ENCODE peak calls at places on chromosomes 3 and 15, in seven cellular contexts. H is thyroid gland, N is astrocyte, C is WTC11, Z is Peyer's patch, Y is neural crest cell, K is psoas muscle. S is an unnamed sample.

GRCh38 chr3:157493627-157494550 is 9.3 kb downstream of the VEPH1 start:
- DNase-seq in H (no peak), N (peak), C (no peak), Z (no peak), Y (no peak), K (no peak), S (peak)

GRCh38 chr3:11724615-11725339 is 81.1 kb upstream of the VGLL4 start:
- DNase-seq in H (no peak), N (no peak), C (no peak), Z (no peak), Y (no peak), K (no peak), S (no peak)

GRCh38 chr3:69032737-69033136 is 19.3 kb upstream of the EOGT start:
- DNase-seq in H (no peak), N (no peak), C (no peak), Z (no peak), Y (no peak), K (no peak), S (no peak)

GRCh38 chr3:58063424-58063823 is 55.2 kb downstream of the FLNB start:
- DNase-seq in H (peak), N (peak), C (no peak), Z (peak), Y (no peak), K (no peak), S (no peak)

GRCh38 chr15:71562251-71562650 is 248.1 kb upstream of the NR2E3 start:
- DNase-seq in H (no peak), N (peak), C (no peak), Z (no peak), Y (no peak), K (no peak), S (no peak)

GRCh38 chr3:177111541-177111949 is 85.7 kb downstream of the TBL1XR1 start:
- DNase-seq in H (no peak), N (no peak), C (no peak), Z (no peak), Y (no peak), K (no peak), S (peak)

GRCh38 chr3:11637901-11638668 is 5.6 kb downstream of the VGLL4 start:
- DNase-seq in H (no peak), N (no peak), C (no peak), Z (no peak), Y (no peak), K (no peak), S (no peak)

GRCh38 chr3:67334588-67334987 is 319.8 kb downstream of the SUCLG2 start:
- DNase-seq in H (no peak), N (no peak), C (no peak), Z (no peak), Y (no peak), K (no peak), S (no peak)

GRCh38 chr3:170728181-170728580 is 141.8 kb downstream of the RPL22L1 start:
- DNase-seq in H (no peak), N (no peak), C (no peak), Z (no peak), Y (no peak), K (no peak), S (no peak)

DNA sequence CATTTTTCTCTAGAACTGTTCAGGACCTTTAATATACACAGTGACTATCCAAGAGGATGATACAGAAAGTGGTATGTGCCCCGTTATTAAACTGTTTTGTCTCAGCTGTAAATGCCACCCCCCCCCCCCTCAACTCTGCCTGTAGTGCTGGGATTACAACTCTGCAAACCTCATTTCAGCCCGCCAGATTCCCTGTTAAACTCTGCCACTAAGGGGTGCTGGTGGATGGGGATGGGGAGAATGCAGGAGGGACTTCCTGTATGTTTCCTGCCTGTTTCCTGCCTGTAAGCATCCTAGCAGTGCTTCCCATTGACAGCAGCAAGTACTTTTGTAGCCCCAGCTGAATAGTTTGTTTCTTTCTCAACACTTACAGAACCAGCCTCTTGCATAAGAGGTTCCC is 301.7 kb upstream of the RORA start:
- DNase-seq in H (no peak), N (no peak), C (peak), Z (no peak), Y (no peak), K (no peak), S (peak)
- TF ChIP-seq CTCF in H (no peak), N (no peak), C (no peak), Z (no peak), Y (no peak), K (no peak), S (peak)

DNA sequence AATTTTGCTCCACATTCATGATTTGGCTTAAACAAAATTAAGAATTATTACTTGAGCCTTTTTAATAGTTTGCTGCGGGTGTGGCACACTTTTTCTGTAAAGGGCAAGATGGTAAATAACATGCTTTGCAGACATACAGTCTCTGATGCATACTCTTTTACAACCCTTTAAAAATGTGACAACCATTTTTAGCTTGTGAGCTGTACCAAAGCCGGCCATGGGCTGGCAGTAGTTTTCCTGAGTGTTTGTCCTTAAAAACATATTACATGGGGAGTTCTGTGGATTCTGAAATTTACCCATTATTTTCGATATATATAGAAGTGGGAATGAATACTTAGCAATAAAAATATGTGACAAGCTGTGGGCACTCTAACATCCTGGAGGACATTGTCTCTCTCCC is 163.4 kb downstream of the FNDC3B start:
- DNase-seq in H (no peak), N (no peak), C (no peak), Z (no peak), Y (no peak), K (no peak), S (no peak)
- TF ChIP-seq CTCF in H (no peak), N (no peak), C (no peak), Z (no peak), Y (no peak), K (no peak), S (no peak)

GRCh38 chr3:49327485-49327884 is 12.4 kb downstream of the USP4 start:
- DNase-seq in H (no peak), N (no peak), C (no peak), Z (no peak), Y (no peak), K (no peak), S (peak)
- TF ChIP-seq CTCF in H (no peak), N (peak), C (peak), Z (peak), Y (peak), K (no peak), S (peak)

GRCh38 chr3:149720918-149721317 is 31.4 kb downstream of the COMMD2 start:
- DNase-seq in H (no peak), N (no peak), C (no peak), Z (no peak), Y (no peak), K (no peak), S (no peak)

GRCh38 chr3:149732234-149732633 is 20.1 kb downstream of the COMMD2 start:
- DNase-seq in H (no peak), N (no peak), C (no peak), Z (no peak), Y (no peak), K (no peak), S (no peak)

GRCh38 chr3:149723781-149724180 is 28.5 kb downstream of the COMMD2 start:
- DNase-seq in H (no peak), N (no peak), C (no peak), Z (no peak), Y (no peak), K (no peak), S (no peak)

GRCh38 chr3:149727676-149728075 is 24.6 kb downstream of the COMMD2 start:
- DNase-seq in H (no peak), N (no peak), C (no peak), Z (no peak), Y (no peak), K (no peak), S (no peak)

GRCh38 chr3:149726716-149727407 is 25.4 kb downstream of the COMMD2 start:
- DNase-seq in H (no peak), N (peak), C (no peak), Z (no peak), Y (no peak), K (no peak), S (no peak)
- TF ChIP-seq CTCF in H (no peak), N (no peak), C (no peak), Z (no peak), Y (no peak), K (no peak), S (no peak)

GRCh38 chr15:91968610-91969009 is 115.1 kb downstream of the SLCO3A1 start:
- DNase-seq in H (no peak), N (no peak), C (peak), Z (no peak), Y (no peak), K (no peak), S (no peak)
- TF ChIP-seq CTCF in H (no peak), N (no peak), C (peak), Z (no peak), Y (peak), K (no peak), S (peak)

DNA sequence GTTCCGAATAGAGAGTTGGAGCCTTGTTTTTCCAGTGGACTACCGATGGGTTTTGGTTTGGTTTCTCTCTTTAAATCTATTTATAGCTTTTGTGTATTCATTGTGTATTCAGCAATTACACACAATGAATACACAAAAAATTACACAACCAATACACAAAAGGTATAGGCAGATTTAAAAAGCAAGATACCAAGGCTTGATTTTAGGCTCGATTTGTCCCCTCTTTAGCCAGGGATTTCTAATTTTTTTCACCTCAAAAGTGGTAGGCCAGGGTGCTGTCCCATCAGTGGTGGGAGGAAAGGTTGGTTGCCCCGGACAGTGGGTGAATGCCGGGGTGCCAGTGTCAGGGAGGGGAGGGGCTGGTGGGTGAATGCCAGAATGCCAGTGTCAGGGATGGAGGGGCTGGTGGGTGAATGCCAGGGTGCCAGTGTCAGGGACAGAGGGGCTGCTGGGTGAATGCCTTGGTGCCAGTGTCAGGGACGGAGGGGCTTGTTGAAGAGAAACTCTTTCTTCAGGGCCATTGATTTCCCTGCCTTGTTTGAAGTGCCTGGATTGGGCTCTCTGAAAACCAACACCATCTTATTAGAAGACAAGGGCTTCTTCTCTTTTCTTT is 186.2 kb downstream of the GOLGA6L6 start:
- DNase-seq in H (no peak), N (no peak), C (peak), Z (no peak), Y (no peak), K (peak), S (no peak)
- TF ChIP-seq CTCF in H (no peak), N (no peak), C (no peak), Z (no peak), Y (no peak), K (no peak), S (no peak)

GRCh38 chr3:138347084-138347483 is 1.3 kb upstream of the MRAS start:
- DNase-seq in H (no peak), N (no peak), C (no peak), Z (no peak), Y (no peak), K (no peak), S (no peak)

GRCh38 chr3:138351151-138351550 is 2.8 kb downstream of the MRAS start:
- DNase-seq in H (peak), N (no peak), C (no peak), Z (no peak), Y (no peak), K (no peak), S (no peak)

GRCh38 chr3:138348950-138349739 is 766 bp downstream of the MRAS start:
- DNase-seq in H (peak), N (no peak), C (peak), Z (no peak), Y (peak), K (peak), S (peak)

GRCh38 chr3:138349926-138350665 is 1.7 kb downstream of the MRAS start:
- DNase-seq in H (peak), N (no peak), C (no peak), Z (no peak), Y (no peak), K (peak), S (no peak)

DNA sequence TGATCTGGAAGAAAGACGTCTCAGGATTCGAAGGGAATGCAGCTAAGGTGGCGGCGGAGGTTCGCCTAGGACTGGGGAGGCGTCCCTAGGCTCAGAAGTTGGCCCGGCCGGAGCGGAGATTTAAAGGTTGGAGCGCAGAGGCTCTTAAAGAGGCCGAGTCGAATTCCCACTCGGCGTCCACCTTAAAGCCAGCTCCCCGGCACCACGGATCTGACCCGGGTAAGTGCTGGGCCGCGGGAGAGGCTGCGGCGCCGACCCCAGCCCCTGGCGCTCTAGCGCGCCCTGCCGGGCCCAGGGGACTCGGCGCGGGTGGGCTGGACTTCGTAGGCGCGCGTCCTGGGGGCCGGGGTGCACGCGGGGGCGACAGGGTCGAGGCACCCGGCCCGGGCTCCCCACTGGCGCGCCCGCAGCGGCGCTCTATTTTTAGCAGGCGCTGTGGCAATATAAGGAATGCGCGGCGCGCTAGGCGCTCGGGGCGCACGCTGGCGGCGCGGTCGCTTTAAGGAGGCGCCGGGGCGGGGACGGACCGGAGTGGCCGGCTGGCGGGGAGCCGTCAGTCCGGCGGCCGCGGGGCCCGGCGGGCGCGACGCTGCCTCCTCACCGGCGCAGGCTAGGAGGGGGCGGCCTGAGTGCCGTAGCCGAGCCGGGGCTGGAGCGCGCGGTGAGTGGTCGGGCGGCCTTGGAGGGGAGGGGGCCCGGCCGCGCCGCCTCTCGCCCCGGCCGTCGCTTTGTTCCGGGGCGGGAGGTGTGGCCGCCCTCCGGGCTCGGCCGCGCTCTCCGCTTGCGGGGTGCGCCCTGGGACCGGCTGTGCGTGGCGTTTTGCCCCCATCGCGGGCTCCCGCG is at the start of gene MRAS:
- DNase-seq in H (peak), N (peak), C (peak), Z (peak), Y (peak), K (peak), S (peak)
- TF ChIP-seq CTCF in H (no peak), N (no peak), C (no peak), Z (no peak), Y (peak), K (peak), S (peak)

DNA sequence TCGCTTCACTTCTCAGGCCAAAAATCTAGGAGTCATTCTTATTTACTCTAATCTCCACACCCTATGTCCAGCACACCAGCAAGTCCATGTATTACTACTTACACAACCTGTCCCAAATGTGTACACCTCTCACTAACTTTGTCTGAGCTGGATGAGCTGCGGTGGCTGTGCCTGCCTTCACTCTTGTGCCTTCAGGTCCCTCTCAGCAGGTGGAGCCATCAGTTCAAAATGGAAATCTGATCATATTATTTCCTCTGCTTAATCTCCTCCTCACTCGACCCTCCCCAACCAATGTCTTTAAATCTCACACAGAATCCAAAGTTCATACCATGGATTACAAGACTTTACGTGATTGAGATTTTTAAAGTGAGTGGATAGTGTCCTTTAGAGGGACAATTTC is 82.8 kb downstream of the SSR3 start:
- DNase-seq in H (no peak), N (no peak), C (no peak), Z (no peak), Y (no peak), K (no peak), S (no peak)
- TF ChIP-seq CTCF in H (no peak), N (no peak), C (no peak), Z (no peak), Y (no peak), K (no peak), S (no peak)

DNA sequence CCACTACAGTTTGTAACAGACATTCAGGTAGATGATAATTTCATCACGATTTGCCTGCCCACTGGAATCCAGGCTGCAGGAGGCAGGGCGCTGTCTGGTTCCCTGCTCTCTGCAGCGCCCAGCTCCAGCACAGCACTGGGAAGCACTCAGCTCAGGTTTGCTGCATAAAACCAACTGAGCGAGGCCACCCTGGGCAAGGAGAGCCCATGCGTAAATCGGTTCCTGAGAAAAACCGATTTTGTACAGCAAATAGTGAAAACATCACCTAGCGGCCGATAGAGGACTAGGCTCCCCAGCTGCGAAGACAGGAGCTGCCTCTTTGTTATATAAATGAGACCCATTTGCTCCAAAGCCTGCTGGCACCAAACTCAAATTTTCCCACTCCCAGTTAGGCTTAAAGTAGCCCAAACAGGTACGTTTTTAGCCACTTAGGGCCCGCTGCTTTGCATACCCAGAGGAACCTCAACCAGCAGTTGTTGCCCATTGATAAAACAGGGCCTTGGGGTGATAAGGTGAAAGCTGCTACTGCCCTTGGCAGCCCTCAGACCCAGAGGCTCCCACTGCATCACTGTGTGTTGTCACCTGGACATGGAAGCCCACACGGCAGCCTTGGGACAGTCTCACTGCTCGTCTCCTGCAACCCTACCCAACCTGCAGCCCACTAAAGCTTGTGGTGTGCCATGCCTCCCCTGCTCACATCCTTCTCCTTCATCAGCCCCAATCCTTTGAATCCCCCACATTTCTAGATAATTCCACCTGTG is 47.5 kb downstream of the ALDH1L1 start:
- DNase-seq in H (peak), N (no peak), C (peak), Z (peak), Y (no peak), K (peak), S (peak)
- TF ChIP-seq CTCF in H (no peak), N (peak), C (peak), Z (no peak), Y (peak), K (no peak), S (peak)

GRCh38 chr3:38281895-38282686 is at the start of gene SLC22A14:
- DNase-seq in H (no peak), N (no peak), C (peak), Z (no peak), Y (no peak), K (no peak), S (peak)
- TF ChIP-seq CTCF in H (no peak), N (no peak), C (peak), Z (no peak), Y (no peak), K (no peak), S (peak)